ENCODE peak calls at places on chromosomes 1 and 21, in four cellular contexts. One of them, this sample, is unnamed.

GRCh38 chr21:37370152-37371040 is 3.8 kb downstream of the DYRK1A start:
- DNase-seq in T1000: no peak
- DNase-seq in stomach: no peak
- DNase-seq in cardiac fibroblast: peak; percentile 69
- DNase-seq in this sample: no peak

GRCh38 chr1:52725903-52726264 is 369 bp upstream of the ZYG11B start:
- DNase-seq in T1000: no peak
- DNase-seq in stomach: no peak
- DNase-seq in cardiac fibroblast: no peak
- DNase-seq in this sample: no peak

GRCh38 chr1:170168263-170168662 is 22.5 kb downstream of the NTMT2 start:
- DNase-seq in T1000: no peak
- DNase-seq in stomach: no peak
- DNase-seq in cardiac fibroblast: peak; percentile 36
- DNase-seq in this sample: no peak

GRCh38 chr1:207828485-207829158 is 76.8 kb downstream of the CD46 start:
- DNase-seq in T1000: no peak
- DNase-seq in stomach: peak; percentile 79
- DNase-seq in cardiac fibroblast: peak; percentile 92
- DNase-seq in this sample: peak; percentile 87

GRCh38 chr1:229015791-229016190 is 255.1 kb upstream of the RAB4A start:
- DNase-seq in T1000: no peak
- DNase-seq in stomach: no peak
- DNase-seq in cardiac fibroblast: no peak
- DNase-seq in this sample: no peak

GRCh38 chr1:229822026-229822425 is 196.0 kb downstream of the URB2 start:
- DNase-seq in T1000: no peak
- DNase-seq in stomach: no peak
- DNase-seq in cardiac fibroblast: peak; percentile 48
- DNase-seq in this sample: no peak

GRCh38 chr1:11499825-11500331 is 20.9 kb downstream of the DISP3 start:
- DNase-seq in T1000: no peak
- DNase-seq in stomach: no peak
- DNase-seq in cardiac fibroblast: no peak
- DNase-seq in this sample: no peak

GRCh38 chr1:171625225-171625624 is 3.2 kb downstream of the MYOCOS start:
- DNase-seq in T1000: no peak
- DNase-seq in stomach: no peak
- DNase-seq in cardiac fibroblast: no peak
- DNase-seq in this sample: no peak

GRCh38 chr1:223667484-223668182 is 2.1 kb upstream of the CAPN8 start:
- DNase-seq in T1000: no peak
- DNase-seq in stomach: no peak
- DNase-seq in cardiac fibroblast: no peak
- DNase-seq in this sample: no peak

GRCh38 chr1:233367057-233367759 is 39.7 kb downstream of the MAP3K21 start:
- DNase-seq in T1000: no peak
- DNase-seq in stomach: peak; percentile 52
- DNase-seq in cardiac fibroblast: no peak
- DNase-seq in this sample: peak; percentile 38

GRCh38 chr1:203638914-203639313 is 12.3 kb downstream of the ATP2B4 start:
- DNase-seq in T1000: no peak
- DNase-seq in stomach: no peak
- DNase-seq in cardiac fibroblast: peak; percentile 49
- DNase-seq in this sample: no peak

GRCh38 chr1:208201241-208201640 is 42.9 kb downstream of the PLXNA2 start:
- DNase-seq in T1000: peak; percentile 21
- DNase-seq in stomach: peak; percentile 71
- DNase-seq in cardiac fibroblast: peak; percentile 94
- DNase-seq in this sample: peak; percentile 86

GRCh38 chr1:31715097-31715872 is 11.5 kb upstream of the COL16A1 start:
- DNase-seq in T1000: peak; percentile 31
- DNase-seq in stomach: peak; percentile 90
- DNase-seq in cardiac fibroblast: peak; percentile 93
- DNase-seq in this sample: peak; percentile 97

GRCh38 chr21:41141031-41141457 is 26.9 kb upstream of the BACE2 start:
- DNase-seq in T1000: no peak
- DNase-seq in stomach: no peak
- DNase-seq in cardiac fibroblast: peak; percentile 4
- DNase-seq in this sample: no peak

GRCh38 chr1:108816049-108816882 is 40.6 kb downstream of the AKNAD1 start:
- DNase-seq in T1000: peak; percentile 76
- DNase-seq in stomach: peak; percentile 45
- DNase-seq in cardiac fibroblast: peak; percentile 96
- DNase-seq in this sample: peak; percentile 56

This sample was measured in colonic mucosa.